ENCODE peak calls at places on chromosomes 13 and 19, in eight cellular contexts. Y is AG04450, N is AG10803, F is cardiac fibroblast, H is prostate gland, L is NB4, S is cardiac muscle cell, Z is heart left ventricle. X is an unnamed sample.

GRCh38 chr19:54430306-54431254 is 15.3 kb downstream of the TTYH1 start:
- DNase-seq in F (peak), H (peak), N (no peak), Y (no peak), Z (peak), S (peak), L (peak), X (peak)

GRCh38 chr19:55651236-55651635 is 3.2 kb downstream of the CCDC106 start:
- DNase-seq in F (no peak), S (no peak), L (no peak), H (no peak), Y (no peak), Z (no peak), N (no peak), X (no peak)

GRCh38 chr13:20448470-20448869 is 77.2 kb downstream of the CRYL1 start:
- DNase-seq in S (no peak), N (no peak), F (no peak), H (no peak), Y (no peak), Z (no peak), L (no peak), X (no peak)

GRCh38 chr19:45154064-45154827 is 6.5 kb downstream of the NKPD1 start:
- DNase-seq in L (peak), N (peak), Y (no peak), F (peak), Z (no peak), H (no peak), S (peak), X (no peak)

GRCh38 chr19:49085868-49086232 is 599 bp downstream of the SNRNP70 start:
- DNase-seq in N (no peak), H (no peak), F (no peak), Y (no peak), S (no peak), Z (no peak), L (no peak), X (no peak)

GRCh38 chr13:113187263-113187669 is 21.2 kb downstream of the PCID2 start:
- DNase-seq in Y (peak), Z (peak), S (peak), N (peak), L (peak), H (no peak), F (peak), X (no peak)

GRCh38 chr13:72864142-72865035 is 82.5 kb downstream of the PIBF1 start:
- DNase-seq in N (peak), Y (peak), H (no peak), L (no peak), F (peak), Z (no peak), S (no peak), X (no peak)

GRCh38 chr19:18761531-18762110 is 29.5 kb downstream of the COMP start:
- DNase-seq in Y (no peak), S (no peak), N (no peak), H (no peak), F (no peak), Z (no peak), L (no peak), X (no peak)

GRCh38 chr19:38090561-38090960 is 133.5 kb downstream of the DPF1 start:
- DNase-seq in S (no peak), H (no peak), F (no peak), N (no peak), L (no peak), Z (peak), Y (no peak), X (no peak)

GRCh38 chr19:46620716-46621115 is 4.2 kb downstream of the PTGIR start:
- DNase-seq in Z (no peak), Y (no peak), N (peak), H (no peak), L (no peak), F (peak), S (peak), X (no peak)

GRCh38 chr19:46623915-46624502 is 880 bp downstream of the PTGIR start:
- DNase-seq in Y (no peak), F (no peak), S (no peak), L (no peak), N (no peak), Z (no peak), H (no peak), X (no peak)

GRCh38 chr19:46622118-46622446 is 2.8 kb downstream of the PTGIR start:
- DNase-seq in F (no peak), S (no peak), N (no peak), L (no peak), H (no peak), Z (no peak), Y (no peak), X (no peak)

GRCh38 chr19:46620267-46620666 is 4.6 kb downstream of the PTGIR start:
- DNase-seq in N (no peak), L (no peak), F (no peak), H (no peak), Y (no peak), S (no peak), Z (no peak), X (no peak)

GRCh38 chr19:46621191-46622117 is 3.4 kb downstream of the PTGIR start:
- DNase-seq in S (no peak), L (no peak), Z (no peak), N (no peak), H (no peak), F (no peak), Y (no peak), X (no peak)
- TF ChIP-seq CTCF in S (peak), L (peak), Z (no peak), N (no peak), H (no peak), F (no peak), Y (peak), X (no peak)

GRCh38 chr19:3783660-3784584 is 2.3 kb downstream of the MATK start:
- DNase-seq in H (no peak), Y (no peak), Z (no peak), S (no peak), L (peak), N (no peak), F (no peak), X (peak)
- TF ChIP-seq CTCF in H (no peak), Y (no peak), Z (peak), S (peak), L (peak), N (no peak), F (peak), X (peak)

DNA sequence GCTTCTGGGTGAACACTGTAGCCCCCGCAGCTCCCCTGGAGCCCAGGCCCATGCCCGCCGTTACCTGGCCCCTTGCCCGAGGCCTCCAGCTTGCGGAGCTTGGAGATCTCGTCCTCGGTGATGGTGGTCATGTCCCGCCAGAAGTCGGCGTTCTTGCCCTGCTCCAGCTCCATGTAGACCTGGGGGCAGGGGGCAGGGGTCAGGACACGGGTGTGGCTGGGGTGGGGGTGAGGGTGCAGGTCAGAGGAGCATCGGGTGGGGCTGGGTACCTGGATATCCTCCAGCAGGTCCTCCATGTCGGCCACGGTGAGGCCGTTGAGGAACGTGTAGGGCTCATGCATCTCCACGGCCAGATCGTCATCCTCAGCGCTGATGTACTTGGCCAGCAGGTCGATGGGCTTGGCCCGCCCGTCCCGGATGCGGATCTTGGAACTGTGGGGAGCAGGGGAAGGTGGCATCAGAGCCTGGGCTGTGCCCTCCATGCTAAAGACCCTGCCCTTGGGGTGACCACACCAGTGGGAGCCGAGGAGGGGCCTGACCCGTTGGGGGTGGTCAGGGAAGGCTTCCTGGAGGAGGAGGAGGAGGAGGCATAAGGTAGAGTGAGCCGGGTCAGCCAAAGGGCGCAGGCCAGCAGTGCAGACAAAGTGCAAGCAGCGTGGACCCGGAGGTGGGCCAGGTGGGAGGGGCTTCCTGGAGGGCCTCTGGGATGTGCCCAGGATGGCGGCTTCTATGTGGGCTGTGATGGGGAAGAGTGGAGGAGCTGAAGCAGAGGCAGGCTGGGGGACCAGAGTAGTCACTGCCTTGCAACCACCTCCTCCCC is 7.6 kb downstream of the CACTIN start:
- DNase-seq in Y (no peak), F (no peak), S (no peak), N (no peak), Z (no peak), H (no peak), L (no peak), X (no peak)
- TF ChIP-seq CTCF in Y (peak), F (no peak), S (no peak), N (no peak), Z (peak), H (peak), L (no peak), X (peak)

GRCh38 chr19:2270572-2271515 is 11.1 kb downstream of the PEAK3 start:
- DNase-seq in H (peak), Z (peak), F (peak), S (peak), Y (peak), L (peak), N (peak), X (peak)
- TF ChIP-seq CTCF in H (no peak), Z (no peak), F (no peak), S (no peak), Y (no peak), L (no peak), N (no peak), X (no peak)

GRCh38 chr19:33808399-33808798 is 11.7 kb downstream of the KCTD15 start:
- DNase-seq in N (no peak), F (no peak), L (no peak), Y (no peak), Z (no peak), S (no peak), H (no peak), X (no peak)

GRCh38 chr19:33805313-33805712 is 8.6 kb downstream of the KCTD15 start:
- DNase-seq in S (no peak), L (no peak), Y (no peak), Z (no peak), H (no peak), F (no peak), N (no peak), X (no peak)

GRCh38 chr19:33805840-33806433 is 9.3 kb downstream of the KCTD15 start:
- DNase-seq in L (no peak), F (no peak), H (no peak), S (no peak), N (no peak), Y (no peak), Z (no peak), X (no peak)

GRCh38 chr19:33804021-33804799 is 7.5 kb downstream of the KCTD15 start:
- DNase-seq in H (peak), Y (no peak), Z (peak), F (peak), L (no peak), S (peak), N (peak), X (no peak)

DNA sequence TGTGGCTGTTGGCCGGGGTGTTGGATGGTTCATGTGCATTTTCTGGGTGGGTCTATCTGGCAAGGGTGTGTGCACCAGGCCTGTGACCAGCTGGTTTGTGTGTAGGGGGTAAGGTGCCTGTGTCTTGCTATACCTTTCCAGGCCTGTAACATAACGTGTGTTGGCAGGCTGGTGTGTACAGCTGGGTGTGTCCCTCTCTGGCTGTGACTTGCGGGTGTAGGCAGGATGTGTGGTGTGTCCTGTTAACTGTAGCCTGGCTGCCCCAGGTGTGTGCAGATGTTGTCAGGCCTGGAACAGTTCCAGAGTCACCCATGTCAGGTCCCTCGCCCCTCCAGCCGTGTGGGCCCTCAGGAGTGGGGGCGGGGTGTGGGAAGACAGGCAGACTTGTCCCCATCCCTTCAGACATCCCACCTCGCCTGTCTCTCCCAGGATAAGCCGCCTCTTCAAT is 9.8 kb downstream of the KCTD15 start:
- DNase-seq in L (no peak), H (no peak), N (no peak), Z (no peak), F (no peak), S (no peak), Y (no peak), X (no peak)
- TF ChIP-seq CTCF in L (no peak), H (no peak), N (no peak), Z (no peak), F (no peak), S (no peak), Y (no peak), X (no peak)

GRCh38 chr13:57716295-57716694 is 84.8 kb downstream of the PCDH17 start:
- DNase-seq in Y (no peak), N (no peak), F (no peak), L (peak), H (no peak), Z (no peak), S (no peak), X (no peak)
- TF ChIP-seq CTCF in Y (no peak), N (no peak), F (no peak), L (no peak), H (no peak), Z (no peak), S (no peak), X (no peak)

DNA sequence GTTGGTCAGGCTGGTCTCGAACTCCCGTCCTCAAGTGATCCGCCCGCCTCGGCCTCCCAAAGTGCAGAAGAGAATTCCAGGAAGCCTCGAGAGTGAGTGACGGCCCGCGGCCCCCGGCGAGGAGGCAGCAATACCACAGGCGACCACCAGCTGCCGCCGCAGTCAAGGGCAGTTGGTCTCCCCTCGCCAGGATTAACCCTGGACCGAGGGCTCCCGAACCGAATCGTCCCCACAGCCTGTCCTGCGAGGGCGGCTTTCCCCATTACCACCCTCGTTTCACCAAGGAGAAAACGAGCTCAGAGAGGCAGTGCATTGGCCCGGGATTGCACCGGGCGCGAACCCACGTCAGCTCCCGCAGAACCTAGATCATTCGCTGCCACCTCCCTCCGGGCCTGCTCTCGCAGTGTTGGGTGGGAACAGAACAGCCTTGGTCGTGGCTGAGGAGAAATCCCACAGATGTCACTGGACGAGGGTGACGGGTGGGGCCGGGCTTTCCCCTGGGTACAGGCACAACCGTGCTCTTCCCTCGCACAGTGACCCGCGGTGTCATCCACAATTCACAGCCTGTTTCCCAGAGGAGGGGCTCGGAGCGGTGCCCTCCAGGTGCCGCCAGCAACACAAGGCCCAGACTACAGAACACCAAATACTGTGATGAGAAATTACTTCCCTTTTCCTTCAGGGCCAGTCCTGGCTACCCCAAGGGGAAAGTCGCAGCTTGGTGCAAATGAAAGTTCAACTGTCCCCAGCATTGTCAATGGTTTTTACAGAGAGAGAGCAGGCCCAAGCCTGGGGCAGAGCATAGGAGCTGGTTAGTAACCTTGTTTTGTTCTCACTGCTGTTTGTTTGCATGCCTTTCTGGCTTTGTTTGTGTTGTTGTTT is 24.8 kb downstream of the C2CD4C start:
- DNase-seq in L (peak), F (no peak), N (no peak), Z (no peak), S (peak), Y (no peak), H (no peak), X (no peak)
- TF ChIP-seq CTCF in L (no peak), F (peak), N (peak), Z (peak), S (peak), Y (peak), H (peak), X (peak)

DNA sequence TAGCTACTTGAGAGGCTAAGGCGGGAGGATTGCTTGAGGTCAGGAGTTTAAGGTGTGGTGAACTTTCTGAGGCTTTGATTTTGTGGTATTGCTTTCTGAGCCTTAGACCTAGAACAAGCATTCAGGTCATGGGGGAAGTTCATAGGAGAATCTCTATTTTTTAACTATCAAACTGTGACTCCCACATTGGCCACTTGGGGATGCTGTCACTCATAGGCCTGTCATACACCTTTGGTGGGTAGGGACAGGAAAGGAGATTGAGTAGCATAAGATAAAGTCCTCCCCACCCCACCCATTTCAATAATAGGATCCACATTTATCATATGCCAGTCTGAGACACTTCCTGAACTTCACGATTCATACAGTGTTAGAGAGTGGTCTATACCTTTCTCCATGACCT is 41.9 kb upstream of the PSG2 start:
- DNase-seq in N (no peak), Z (no peak), Y (no peak), S (no peak), F (no peak), H (no peak), L (no peak), X (no peak)
- TF ChIP-seq CTCF in N (no peak), Z (no peak), Y (no peak), S (no peak), F (peak), H (no peak), L (no peak), X (no peak)

GRCh38 chr13:56561327-56561726 is 579.4 kb upstream of the PRR20A start:
- DNase-seq in F (no peak), Z (no peak), S (no peak), L (peak), H (no peak), Y (no peak), N (no peak), X (no peak)
- TF ChIP-seq CTCF in F (no peak), Z (no peak), S (no peak), L (peak), H (no peak), Y (no peak), N (no peak), X (no peak)

DNA sequence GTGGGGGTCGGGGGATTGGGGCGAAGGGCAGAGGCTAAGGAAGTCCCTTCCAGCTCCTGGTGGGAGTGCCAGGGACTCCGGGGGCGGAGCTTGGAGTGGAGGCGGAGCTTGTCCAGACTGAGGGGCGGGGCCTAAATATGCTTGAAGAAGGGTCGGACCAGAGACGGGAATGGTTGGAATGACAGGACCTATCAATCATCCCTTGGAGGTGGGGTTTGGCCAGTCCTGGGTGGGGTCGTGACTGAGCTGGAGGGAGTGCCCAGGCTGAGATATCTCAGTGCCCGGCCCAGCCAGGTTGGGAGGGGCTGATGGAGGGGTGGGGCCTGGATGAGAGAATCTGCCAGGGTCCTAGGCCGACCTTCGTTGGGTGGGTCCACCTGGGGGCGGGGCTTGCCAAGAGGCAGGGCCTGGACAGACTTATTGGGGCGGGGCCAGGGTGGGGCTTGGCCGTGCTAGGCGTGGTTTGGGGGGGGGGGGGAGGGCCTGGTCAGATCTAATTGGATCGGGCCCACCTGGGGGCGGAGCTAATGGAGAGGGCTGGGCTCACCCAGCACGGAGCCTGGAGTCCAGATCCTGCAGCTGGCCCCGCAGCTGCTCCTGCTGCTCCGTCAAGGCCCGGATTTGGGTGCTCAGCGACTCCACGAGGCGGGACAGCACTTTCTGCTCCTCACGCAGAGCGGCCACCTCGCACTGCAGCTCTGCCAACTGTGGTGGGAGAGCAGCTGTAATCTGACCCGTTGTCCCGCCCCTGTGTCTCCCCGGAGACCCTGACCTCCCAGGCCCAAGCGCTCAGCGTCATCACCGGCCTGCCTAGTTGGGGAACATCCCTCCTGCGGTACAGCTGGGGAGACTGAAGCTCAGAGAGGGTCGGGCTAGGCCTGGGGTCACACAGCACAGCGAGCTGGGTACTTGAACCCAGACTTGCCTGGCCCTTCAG is 2.6 kb upstream of the WIZ start:
- DNase-seq in N (peak), L (peak), Z (peak), Y (peak), H (peak), S (peak), F (peak), X (no peak)
- TF ChIP-seq CTCF in N (no peak), L (no peak), Z (no peak), Y (no peak), H (no peak), S (no peak), F (no peak), X (no peak)

X was measured in CD8-positive, alpha-beta T cell.